ENCODE peak calls at places on chromosome 21, in nine cellular contexts. One of them, this sample, is unnamed.

GRCh38 chr21:26388731-26389231 is 184.3 kb downstream of the CYYR1 start:
- DNase-seq in cardiac muscle cell: peak
- DNase-seq in prostate gland: no peak
- DNase-seq in nephron progenitor cell: no peak
- DNase-seq in tibial nerve: no peak
- DNase-seq in MCF 10A: peak
- DNase-seq in PC-3: peak
- DNase-seq in brain microvascular endothelial cell: peak
- DNase-seq in uterus: no peak
- DNase-seq in this sample: no peak

GRCh38 chr21:16193758-16194606 is 464.2 kb downstream of the USP25 start:
- DNase-seq in cardiac muscle cell: peak
- DNase-seq in prostate gland: peak
- DNase-seq in nephron progenitor cell: peak
- DNase-seq in tibial nerve: peak
- DNase-seq in MCF 10A: peak
- DNase-seq in PC-3: peak
- DNase-seq in brain microvascular endothelial cell: peak
- DNase-seq in uterus: peak
- DNase-seq in this sample: peak

GRCh38 chr21:26939532-26940181 is 27.2 kb downstream of the ADAMTS5 start:
- DNase-seq in cardiac muscle cell: no peak
- DNase-seq in prostate gland: no peak
- DNase-seq in nephron progenitor cell: no peak
- DNase-seq in tibial nerve: no peak
- DNase-seq in MCF 10A: no peak
- DNase-seq in PC-3: peak
- DNase-seq in brain microvascular endothelial cell: no peak
- DNase-seq in uterus: no peak
- DNase-seq in this sample: no peak

GRCh38 chr21:42248783-42249597 is 30.1 kb downstream of the ABCG1 start:
- DNase-seq in cardiac muscle cell: no peak
- DNase-seq in prostate gland: no peak
- DNase-seq in nephron progenitor cell: no peak
- DNase-seq in tibial nerve: no peak
- DNase-seq in MCF 10A: no peak
- DNase-seq in PC-3: no peak
- DNase-seq in brain microvascular endothelial cell: no peak
- DNase-seq in uterus: no peak
- DNase-seq in this sample: no peak

GRCh38 chr21:16775056-16775455 is 737.8 kb upstream of the CXADR start:
- DNase-seq in cardiac muscle cell: no peak
- DNase-seq in prostate gland: peak
- DNase-seq in nephron progenitor cell: peak
- DNase-seq in tibial nerve: no peak
- DNase-seq in MCF 10A: no peak
- DNase-seq in PC-3: no peak
- DNase-seq in brain microvascular endothelial cell: no peak
- DNase-seq in uterus: no peak
- DNase-seq in this sample: no peak

GRCh38 chr21:41442496-41443186 is 16.6 kb downstream of the MX1 start:
- DNase-seq in cardiac muscle cell: no peak
- DNase-seq in prostate gland: no peak
- DNase-seq in nephron progenitor cell: no peak
- DNase-seq in tibial nerve: no peak
- DNase-seq in MCF 10A: no peak
- DNase-seq in PC-3: no peak
- DNase-seq in brain microvascular endothelial cell: no peak
- DNase-seq in uterus: no peak
- DNase-seq in this sample: no peak

GRCh38 chr21:16113052-16113715 is 383.4 kb downstream of the USP25 start:
- DNase-seq in cardiac muscle cell: no peak
- DNase-seq in prostate gland: no peak
- DNase-seq in nephron progenitor cell: no peak
- DNase-seq in tibial nerve: no peak
- DNase-seq in MCF 10A: no peak
- DNase-seq in PC-3: no peak
- DNase-seq in brain microvascular endothelial cell: no peak
- DNase-seq in uterus: no peak
- DNase-seq in this sample: no peak

GRCh38 chr21:36783612-36784383 is 84.9 kb downstream of the SIM2 start:
- DNase-seq in cardiac muscle cell: peak
- DNase-seq in prostate gland: no peak
- DNase-seq in nephron progenitor cell: no peak
- DNase-seq in tibial nerve: no peak
- DNase-seq in MCF 10A: peak
- DNase-seq in PC-3: peak
- DNase-seq in brain microvascular endothelial cell: peak
- DNase-seq in uterus: no peak
- DNase-seq in this sample: no peak

GRCh38 chr21:20968391-20968790 is 29.8 kb upstream of the NCAM2 start:
- DNase-seq in cardiac muscle cell: no peak
- DNase-seq in prostate gland: no peak
- DNase-seq in nephron progenitor cell: no peak
- DNase-seq in tibial nerve: no peak
- DNase-seq in MCF 10A: peak
- DNase-seq in PC-3: no peak
- DNase-seq in brain microvascular endothelial cell: no peak
- DNase-seq in uterus: no peak
- DNase-seq in this sample: no peak

GRCh38 chr21:39347537-39347936 is 1.4 kb downstream of the HMGN1 start:
- DNase-seq in cardiac muscle cell: no peak
- DNase-seq in prostate gland: no peak
- DNase-seq in nephron progenitor cell: no peak
- DNase-seq in tibial nerve: no peak
- DNase-seq in MCF 10A: peak
- DNase-seq in PC-3: no peak
- DNase-seq in brain microvascular endothelial cell: no peak
- DNase-seq in uterus: no peak
- DNase-seq in this sample: no peak

GRCh38 chr21:42983102-42983501 is 8.7 kb downstream of the PKNOX1 start:
- DNase-seq in cardiac muscle cell: no peak
- DNase-seq in prostate gland: no peak
- DNase-seq in nephron progenitor cell: no peak
- DNase-seq in tibial nerve: no peak
- DNase-seq in MCF 10A: no peak
- DNase-seq in PC-3: peak
- DNase-seq in brain microvascular endothelial cell: no peak
- DNase-seq in uterus: no peak
- DNase-seq in this sample: no peak

GRCh38 chr21:32576011-32576410 is 9.3 kb downstream of the TCP10L start:
- DNase-seq in cardiac muscle cell: no peak
- DNase-seq in prostate gland: no peak
- DNase-seq in nephron progenitor cell: no peak
- DNase-seq in tibial nerve: no peak
- DNase-seq in MCF 10A: no peak
- DNase-seq in PC-3: no peak
- DNase-seq in brain microvascular endothelial cell: no peak
- DNase-seq in uterus: no peak
- DNase-seq in this sample: no peak
- TF ChIP-seq CTCF in cardiac muscle cell: no peak
- TF ChIP-seq CTCF in prostate gland: no peak
- TF ChIP-seq CTCF in nephron progenitor cell: no peak
- TF ChIP-seq CTCF in tibial nerve: no peak
- TF ChIP-seq CTCF in MCF 10A: no peak
- TF ChIP-seq CTCF in PC-3: no peak
- TF ChIP-seq CTCF in brain microvascular endothelial cell: no peak
- TF ChIP-seq CTCF in uterus: no peak
- TF ChIP-seq CTCF in this sample: no peak

GRCh38 chr21:44739316-44739715 is 27.9 kb upstream of the TSPEAR start:
- DNase-seq in cardiac muscle cell: no peak
- DNase-seq in prostate gland: no peak
- DNase-seq in nephron progenitor cell: no peak
- DNase-seq in tibial nerve: no peak
- DNase-seq in MCF 10A: no peak
- DNase-seq in PC-3: no peak
- DNase-seq in brain microvascular endothelial cell: no peak
- DNase-seq in uterus: no peak
- DNase-seq in this sample: peak

GRCh38 chr21:44740721-44741120 is 29.3 kb upstream of the TSPEAR start:
- DNase-seq in cardiac muscle cell: no peak
- DNase-seq in prostate gland: no peak
- DNase-seq in nephron progenitor cell: no peak
- DNase-seq in tibial nerve: no peak
- DNase-seq in MCF 10A: no peak
- DNase-seq in PC-3: no peak
- DNase-seq in brain microvascular endothelial cell: no peak
- DNase-seq in uterus: no peak
- DNase-seq in this sample: peak

GRCh38 chr21:44738621-44739020 is 27.2 kb upstream of the TSPEAR start:
- DNase-seq in cardiac muscle cell: no peak
- DNase-seq in prostate gland: no peak
- DNase-seq in nephron progenitor cell: no peak
- DNase-seq in tibial nerve: no peak
- DNase-seq in MCF 10A: no peak
- DNase-seq in PC-3: no peak
- DNase-seq in brain microvascular endothelial cell: no peak
- DNase-seq in uterus: no peak
- DNase-seq in this sample: peak

GRCh38 chr21:44741921-44742320 is 30.5 kb upstream of the TSPEAR start:
- DNase-seq in cardiac muscle cell: no peak
- DNase-seq in prostate gland: no peak
- DNase-seq in nephron progenitor cell: no peak
- DNase-seq in tibial nerve: no peak
- DNase-seq in MCF 10A: no peak
- DNase-seq in PC-3: no peak
- DNase-seq in brain microvascular endothelial cell: no peak
- DNase-seq in uterus: no peak
- DNase-seq in this sample: peak

GRCh38 chr21:44742418-44743153 is 31.2 kb upstream of the TSPEAR start:
- DNase-seq in cardiac muscle cell: peak
- DNase-seq in prostate gland: no peak
- DNase-seq in nephron progenitor cell: no peak
- DNase-seq in tibial nerve: no peak
- DNase-seq in MCF 10A: peak
- DNase-seq in PC-3: peak
- DNase-seq in brain microvascular endothelial cell: no peak
- DNase-seq in uterus: no peak
- DNase-seq in this sample: no peak
- TF ChIP-seq CTCF in cardiac muscle cell: peak
- TF ChIP-seq CTCF in prostate gland: no peak
- TF ChIP-seq CTCF in nephron progenitor cell: no peak
- TF ChIP-seq CTCF in tibial nerve: peak
- TF ChIP-seq CTCF in MCF 10A: peak
- TF ChIP-seq CTCF in PC-3: peak
- TF ChIP-seq CTCF in brain microvascular endothelial cell: peak
- TF ChIP-seq CTCF in uterus: no peak
- TF ChIP-seq CTCF in this sample: peak

GRCh38 chr21:31566061-31566460 is 93.4 kb upstream of the SOD1 start:
- DNase-seq in cardiac muscle cell: peak
- DNase-seq in prostate gland: no peak
- DNase-seq in nephron progenitor cell: no peak
- DNase-seq in tibial nerve: no peak
- DNase-seq in MCF 10A: no peak
- DNase-seq in PC-3: peak
- DNase-seq in brain microvascular endothelial cell: no peak
- DNase-seq in uterus: no peak
- DNase-seq in this sample: no peak
- TF ChIP-seq CTCF in cardiac muscle cell: peak
- TF ChIP-seq CTCF in prostate gland: no peak
- TF ChIP-seq CTCF in nephron progenitor cell: no peak
- TF ChIP-seq CTCF in tibial nerve: no peak
- TF ChIP-seq CTCF in MCF 10A: peak
- TF ChIP-seq CTCF in PC-3: peak
- TF ChIP-seq CTCF in brain microvascular endothelial cell: peak
- TF ChIP-seq CTCF in uterus: no peak
- TF ChIP-seq CTCF in this sample: peak

DNA sequence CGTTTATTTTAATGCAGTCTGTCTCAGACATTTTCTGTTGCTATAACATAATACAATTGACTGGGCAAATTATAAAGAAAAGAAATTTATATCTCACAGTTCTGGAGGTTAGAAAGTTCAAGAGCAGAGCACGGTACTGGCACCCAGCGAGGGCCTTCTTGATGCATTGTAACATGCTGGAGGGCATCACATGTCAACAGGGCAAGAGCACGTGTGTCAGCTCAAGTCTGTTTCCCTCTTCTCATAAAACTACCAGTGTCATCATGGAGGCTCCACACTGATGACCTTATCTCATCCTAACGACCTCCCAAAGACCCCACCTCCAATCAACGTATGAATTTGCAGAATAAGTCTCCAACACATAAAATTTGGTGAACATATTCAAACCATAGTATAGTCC is 90.6 kb upstream of the GRIK1 start:
- DNase-seq in cardiac muscle cell: no peak
- DNase-seq in prostate gland: no peak
- DNase-seq in nephron progenitor cell: no peak
- DNase-seq in tibial nerve: no peak
- DNase-seq in MCF 10A: no peak
- DNase-seq in PC-3: no peak
- DNase-seq in brain microvascular endothelial cell: no peak
- DNase-seq in uterus: no peak
- DNase-seq in this sample: no peak
- TF ChIP-seq CTCF in cardiac muscle cell: no peak
- TF ChIP-seq CTCF in prostate gland: no peak
- TF ChIP-seq CTCF in nephron progenitor cell: no peak
- TF ChIP-seq CTCF in tibial nerve: no peak
- TF ChIP-seq CTCF in MCF 10A: no peak
- TF ChIP-seq CTCF in PC-3: no peak
- TF ChIP-seq CTCF in brain microvascular endothelial cell: no peak
- TF ChIP-seq CTCF in uterus: no peak
- TF ChIP-seq CTCF in this sample: no peak